ENCODE peak calls at places on chromosomes 16 and 17, in seven cellular contexts. C is CD8-positive, alpha-beta T cell; R is AG04449; Y is PC-9; L is retinal pigment epithelial cell; W is choroid plexus epithelial cell; J is HCT116. O is an unnamed sample.

GRCh38 chr16:87947356-87948118 is 3.7 kb upstream of the BANP start:
- DNase-seq in W (no peak), J (no peak), R (no peak), Y (no peak), C (no peak), L (no peak), O (no peak)

GRCh38 chr17:74116087-74116717 is 87.3 kb upstream of the RPL38 start:
- DNase-seq in L (no peak), W (no peak), C (no peak), R (no peak), J (no peak), Y (peak; percentile 7), O (no peak)

GRCh38 chr17:30858556-30859250 is 26.9 kb downstream of the ATAD5 start:
- DNase-seq in L (peak; percentile 0), R (no peak), Y (peak; percentile 5), W (peak; percentile 23), C (no peak), J (no peak), O (peak; percentile 1)

GRCh38 chr17:45241315-45242011 is 19.8 kb downstream of the FMNL1 start:
- DNase-seq in C (no peak), R (no peak), W (no peak), Y (no peak), L (no peak), J (no peak), O (no peak)

GRCh38 chr17:333626-334396 is 18.8 kb downstream of the RPH3AL start:
- DNase-seq in W (peak; percentile 48), R (no peak), Y (no peak), L (no peak), J (no peak), C (no peak), O (peak; percentile 2)

GRCh38 chr17:5532581-5532980 is 46.2 kb downstream of the MIS12 start:
- DNase-seq in C (no peak), Y (no peak), W (no peak), L (no peak), J (no peak), R (no peak), O (no peak)

GRCh38 chr16:69818811-69819587 is 56.9 kb downstream of the WWP2 start:
- DNase-seq in Y (no peak), C (no peak), R (no peak), L (no peak), J (no peak), W (no peak), O (no peak)

GRCh38 chr17:74424658-74425057 is 7.2 kb upstream of the GPRC5C start:
- DNase-seq in C (no peak), Y (no peak), J (no peak), R (no peak), L (no peak), W (no peak), O (no peak)

GRCh38 chr17:11608396-11608795 is 10.1 kb downstream of the DNAH9 start:
- DNase-seq in W (peak; percentile 1), C (no peak), J (no peak), L (no peak), Y (no peak), R (no peak), O (no peak)

GRCh38 chr17:14169901-14170300 is 66.8 kb downstream of the CDRT15 start:
- DNase-seq in J (no peak), W (no peak), R (no peak), C (no peak), Y (no peak), L (no peak), O (no peak)

GRCh38 chr17:15442316-15443185 is 24.9 kb downstream of the CDRT4 start:
- DNase-seq in C (no peak), J (no peak), L (no peak), R (no peak), Y (no peak), W (no peak), O (no peak)

GRCh38 chr16:30967795-30968194 is 10.2 kb downstream of the SETD1A start:
- DNase-seq in W (no peak), C (no peak), L (no peak), R (no peak), J (no peak), Y (no peak), O (peak; percentile 26)

GRCh38 chr17:78253946-78254672 is 22.7 kb downstream of the TMEM235 start:
- DNase-seq in W (peak; percentile 88), J (peak; percentile 28), R (no peak), L (no peak), C (peak; percentile 78), Y (peak; percentile 70), O (peak; percentile 76)

GRCh38 chr16:27404163-27404823 is 2.3 kb downstream of the IL21R start:
- DNase-seq in C (peak; percentile 23), J (no peak), L (no peak), R (no peak), W (no peak), Y (no peak), O (no peak)

GRCh38 chr16:27402964-27403600 is 1.1 kb downstream of the IL21R start:
- DNase-seq in C (peak; percentile 49), L (no peak), W (no peak), Y (no peak), J (no peak), R (no peak), O (no peak)

GRCh38 chr16:27401768-27402568 is at the start of gene IL21R:
- DNase-seq in R (no peak), W (peak; percentile 68), J (no peak), L (no peak), C (peak; percentile 95), Y (peak; percentile 15), O (peak; percentile 59)

GRCh38 chr16:27402569-27402963 is 592 bp downstream of the IL21R start:
- DNase-seq in C (no peak), Y (no peak), R (no peak), L (no peak), W (no peak), J (no peak), O (no peak)

DNA sequence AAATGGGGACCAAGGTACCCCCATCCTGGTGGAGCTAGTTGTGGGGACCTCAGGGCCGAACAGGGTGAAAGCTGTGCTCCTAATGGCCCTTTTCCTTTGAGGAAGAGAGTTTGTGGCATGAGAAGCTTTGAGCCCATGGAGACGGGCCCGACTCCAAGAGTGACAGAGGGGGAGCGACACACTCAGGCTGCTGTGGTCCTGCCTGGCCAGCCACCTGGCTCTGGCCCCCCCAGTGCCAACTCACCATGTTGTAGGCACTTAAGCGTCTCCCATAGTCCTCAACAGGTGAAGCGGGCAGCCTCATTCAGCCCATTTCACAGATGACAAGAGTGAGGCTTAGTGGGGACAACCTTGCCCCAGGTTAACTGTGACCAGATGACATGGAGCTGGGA is 1.6 kb downstream of the IL21R start:
- DNase-seq in J (no peak), Y (no peak), W (no peak), C (peak; percentile 28), R (no peak), L (no peak), O (no peak)
- H3K4me3 ChIP-seq in J (no peak overlapping the region), Y (no peak overlapping the region), W (no peak overlapping the region), C (peak overlapping the region; percentile 78), R (no peak overlapping the region), L (no peak overlapping the region), O (no peak overlapping the region)

GRCh38 chr17:60422162-60422665 is at the start of gene CHCT1:
- DNase-seq in Y (no peak), L (no peak), C (no peak), J (no peak), R (no peak), W (no peak), O (no peak)

GRCh38 chr17:60416368-60416925 is 5.8 kb upstream of the CHCT1 start:
- DNase-seq in W (no peak), R (no peak), L (no peak), J (no peak), Y (no peak), C (no peak), O (peak; percentile 74)

GRCh38 chr17:60423865-60424264 is 1.6 kb downstream of the CHCT1 start:
- DNase-seq in L (no peak), W (no peak), C (no peak), J (no peak), Y (no peak), R (no peak), O (no peak)

GRCh38 chr17:60425626-60426025 is 3.3 kb downstream of the CHCT1 start:
- DNase-seq in L (no peak), Y (no peak), J (no peak), W (no peak), R (no peak), C (no peak), O (no peak)

GRCh38 chr17:60421273-60422161 is 772 bp upstream of the CHCT1 start:
- DNase-seq in R (no peak), J (no peak), Y (peak; percentile 52), W (peak; percentile 55), L (no peak), C (peak; percentile 71), O (peak; percentile 48)
- H3K4me3 ChIP-seq in R (peak overlapping the region; percentile 60), J (no peak overlapping the region), Y (peak overlapping the region; percentile 30), W (peak overlapping the region; percentile 63), L (peak overlapping the region; percentile 53), C (peak overlapping the region; percentile 60), O (peak overlapping the region; percentile 58)

GRCh38 chr17:29625037-29625750 is 2.5 kb upstream of the CORO6 start:
- DNase-seq in R (no peak), J (peak; percentile 43), W (no peak), L (no peak), C (no peak), Y (peak; percentile 40), O (peak; percentile 79)

GRCh38 chr17:29623283-29623647 is 553 bp upstream of the CORO6 start:
- DNase-seq in Y (no peak), C (no peak), R (no peak), L (no peak), W (no peak), J (no peak), O (no peak)

GRCh38 chr17:29621751-29622194 is 939 bp downstream of the CORO6 start:
- DNase-seq in Y (peak; percentile 23), W (no peak), C (no peak), R (no peak), J (no peak), L (no peak), O (no peak)

GRCh38 chr17:29622337-29623282 is at the start of gene CORO6:
- DNase-seq in J (no peak), W (peak; percentile 43), C (peak; percentile 73), Y (peak; percentile 71), R (no peak), L (no peak), O (peak; percentile 37)

GRCh38 chr17:29624586-29624985 is 1.9 kb upstream of the CORO6 start:
- DNase-seq in L (no peak), R (no peak), J (no peak), W (no peak), C (no peak), Y (no peak), O (no peak)
- H3K4me3 ChIP-seq in L (no peak overlapping the region), R (no peak overlapping the region), J (no peak overlapping the region), W (no peak overlapping the region), C (no peak overlapping the region), Y (no peak overlapping the region), O (no peak overlapping the region)

DNA sequence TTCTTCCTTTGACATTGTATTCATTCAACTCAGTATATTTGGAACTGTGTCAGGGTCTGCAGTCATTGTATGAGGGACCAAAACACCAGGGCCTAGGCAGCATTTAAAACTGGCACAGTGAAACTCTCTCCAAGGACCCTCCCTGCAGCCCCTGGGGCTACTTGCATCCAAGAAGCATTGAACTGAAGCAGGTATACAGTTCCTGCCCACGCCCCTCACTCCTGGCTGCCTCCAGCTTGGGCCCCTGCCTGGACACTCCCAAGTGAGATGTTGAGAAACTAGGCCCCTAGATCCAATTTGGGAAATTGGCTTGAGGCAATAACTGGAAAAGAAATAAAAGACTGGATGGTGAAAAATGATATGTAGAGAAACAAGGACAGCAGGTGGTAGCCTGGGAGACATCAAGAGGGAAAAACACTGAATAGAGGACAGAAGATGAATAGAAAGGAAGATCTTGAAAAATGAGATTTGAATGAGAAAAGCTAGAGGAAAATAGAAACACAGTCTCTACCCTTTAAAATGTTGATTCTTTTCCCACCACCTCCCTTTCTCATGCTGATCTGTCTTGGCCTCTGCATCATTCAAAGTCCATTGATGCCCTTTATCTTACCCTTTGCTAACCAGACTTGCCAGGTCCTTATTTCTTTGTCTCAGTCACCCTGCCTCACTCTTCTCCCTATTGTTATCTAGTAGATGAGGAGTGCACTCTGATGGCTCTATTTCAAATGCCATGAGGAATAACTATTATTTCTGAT is 368.8 kb upstream of the CDH8 start:
- DNase-seq in W (no peak), C (no peak), L (no peak), R (no peak), J (no peak), Y (no peak), O (no peak)
- H3K4me3 ChIP-seq in W (no peak overlapping the region), C (no peak overlapping the region), L (no peak overlapping the region), R (no peak overlapping the region), J (no peak overlapping the region), Y (no peak overlapping the region), O (no peak overlapping the region)

O was measured in fibroblast of the aortic adventitia.